ENCODE peak calls at places on chromosomes 13 and 19, in four cellular contexts. One of them, this sample, is unnamed.

GRCh38 chr19:44712864-44713515 is 14.0 kb downstream of the CEACAM16 start:
- DNase-seq in EH: no peak
- DNase-seq in mesendoderm: peak; percentile 67
- DNase-seq in stimulated activated CD4-positive, alpha-beta T cell treated with anti-CD3 and anti-CD28 coated beads, Interleukin-2, amount 100 ng/mL, for 48 hours: no peak
- DNase-seq in this sample: no peak

GRCh38 chr13:21053231-21053630 is 8.2 kb downstream of the LATS2 start:
- DNase-seq in EH: no peak
- DNase-seq in mesendoderm: no peak
- DNase-seq in stimulated activated CD4-positive, alpha-beta T cell treated with anti-CD3 and anti-CD28 coated beads, Interleukin-2, amount 100 ng/mL, for 48 hours: no peak
- DNase-seq in this sample: no peak

GRCh38 chr13:102136735-102137296 is 265.0 kb downstream of the FGF14 start:
- DNase-seq in EH: no peak
- DNase-seq in mesendoderm: no peak
- DNase-seq in stimulated activated CD4-positive, alpha-beta T cell treated with anti-CD3 and anti-CD28 coated beads, Interleukin-2, amount 100 ng/mL, for 48 hours: no peak
- DNase-seq in this sample: no peak

GRCh38 chr19:3451451-3451866 is 28.9 kb downstream of the SMIM24 start:
- DNase-seq in EH: no peak
- DNase-seq in mesendoderm: no peak
- DNase-seq in stimulated activated CD4-positive, alpha-beta T cell treated with anti-CD3 and anti-CD28 coated beads, Interleukin-2, amount 100 ng/mL, for 48 hours: no peak
- DNase-seq in this sample: no peak

GRCh38 chr19:17648097-17648660 is 40.0 kb downstream of the UNC13A start:
- DNase-seq in EH: no peak
- DNase-seq in mesendoderm: no peak
- DNase-seq in stimulated activated CD4-positive, alpha-beta T cell treated with anti-CD3 and anti-CD28 coated beads, Interleukin-2, amount 100 ng/mL, for 48 hours: no peak
- DNase-seq in this sample: no peak

GRCh38 chr13:99542788-99543406 is 41.6 kb downstream of the TM9SF2 start:
- DNase-seq in EH: no peak
- DNase-seq in mesendoderm: no peak
- DNase-seq in stimulated activated CD4-positive, alpha-beta T cell treated with anti-CD3 and anti-CD28 coated beads, Interleukin-2, amount 100 ng/mL, for 48 hours: peak; percentile 44
- DNase-seq in this sample: peak; percentile 20

GRCh38 chr19:3450796-3451411 is 29.4 kb downstream of the SMIM24 start:
- DNase-seq in EH: peak; percentile 100
- DNase-seq in mesendoderm: no peak
- DNase-seq in stimulated activated CD4-positive, alpha-beta T cell treated with anti-CD3 and anti-CD28 coated beads, Interleukin-2, amount 100 ng/mL, for 48 hours: no peak
- DNase-seq in this sample: no peak

GRCh38 chr13:27367570-27367969 is 56.8 kb upstream of the GTF3A start:
- DNase-seq in EH: no peak
- DNase-seq in mesendoderm: no peak
- DNase-seq in stimulated activated CD4-positive, alpha-beta T cell treated with anti-CD3 and anti-CD28 coated beads, Interleukin-2, amount 100 ng/mL, for 48 hours: no peak
- DNase-seq in this sample: no peak

GRCh38 chr19:558770-559439 is 13.5 kb upstream of the BSG start:
- DNase-seq in EH: peak; percentile 23
- DNase-seq in mesendoderm: peak; percentile 60
- DNase-seq in stimulated activated CD4-positive, alpha-beta T cell treated with anti-CD3 and anti-CD28 coated beads, Interleukin-2, amount 100 ng/mL, for 48 hours: no peak
- DNase-seq in this sample: no peak

GRCh38 chr13:103315701-103316100 is 249.5 kb upstream of the SLC10A2 start:
- DNase-seq in EH: no peak
- DNase-seq in mesendoderm: peak; percentile 25
- DNase-seq in stimulated activated CD4-positive, alpha-beta T cell treated with anti-CD3 and anti-CD28 coated beads, Interleukin-2, amount 100 ng/mL, for 48 hours: no peak
- DNase-seq in this sample: no peak

GRCh38 chr13:92886535-92887098 is 340.0 kb upstream of the GPC6 start:
- DNase-seq in EH: no peak
- DNase-seq in mesendoderm: no peak
- DNase-seq in stimulated activated CD4-positive, alpha-beta T cell treated with anti-CD3 and anti-CD28 coated beads, Interleukin-2, amount 100 ng/mL, for 48 hours: no peak
- DNase-seq in this sample: no peak

GRCh38 chr19:19146000-19146608 is 7.8 kb upstream of the TMEM161A start:
- DNase-seq in EH: peak; percentile 65
- DNase-seq in mesendoderm: peak; percentile 72
- DNase-seq in stimulated activated CD4-positive, alpha-beta T cell treated with anti-CD3 and anti-CD28 coated beads, Interleukin-2, amount 100 ng/mL, for 48 hours: peak; percentile 96
- DNase-seq in this sample: peak; percentile 87

GRCh38 chr19:4692275-4693077 is 22.3 kb upstream of the MYDGF start:
- DNase-seq in EH: no peak
- DNase-seq in mesendoderm: no peak
- DNase-seq in stimulated activated CD4-positive, alpha-beta T cell treated with anti-CD3 and anti-CD28 coated beads, Interleukin-2, amount 100 ng/mL, for 48 hours: no peak
- DNase-seq in this sample: no peak

GRCh38 chr13:93477238-93477637 is 250.6 kb downstream of the GPC6 start:
- DNase-seq in EH: peak; percentile 16
- DNase-seq in mesendoderm: no peak
- DNase-seq in stimulated activated CD4-positive, alpha-beta T cell treated with anti-CD3 and anti-CD28 coated beads, Interleukin-2, amount 100 ng/mL, for 48 hours: no peak
- DNase-seq in this sample: no peak

This sample was measured in stimulated activated naive CD8-positive, alpha-beta T cell treated with anti-CD3 and anti-CD28 coated beads, Interleukin-15, amount 100 ng/mL, for 72 hours.